ENCODE peak calls at places on chromosomes 2 and 18, in nine cellular contexts. F is mammary epithelial cell; L is endodermal cell; T is naive thymus-derived CD4-positive, alpha-beta T cell; K is neuronal stem cell; P is fibroblast of lung; A is Panc1; J is HCT116; B is brain microvascular endothelial cell. N is an unnamed sample.

GRCh38 chr2:186755066-186755465 is 61.2 kb downstream of the FAM171B start:
- DNase-seq in K (no peak), L (no peak), P (peak; percentile 39), B (peak; percentile 57), F (no peak), A (no peak), T (no peak), J (no peak), N (no peak)

GRCh38 chr2:45205985-45206384 is 196.7 kb upstream of the SIX2 start:
- DNase-seq in F (no peak), A (no peak), B (no peak), K (no peak), P (no peak), T (no peak), L (no peak), J (no peak), N (no peak)

GRCh38 chr2:38528008-38528442 is 74.7 kb downstream of the HNRNPLL start:
- DNase-seq in F (peak; percentile 46), A (no peak), K (no peak), T (no peak), P (peak; percentile 58), J (no peak), L (peak; percentile 86), B (peak; percentile 65), N (no peak)

GRCh38 chr2:42569116-42569711 is 782 bp downstream of the MTA3 start:
- DNase-seq in B (peak; percentile 11), K (no peak), T (no peak), F (peak; percentile 15), P (peak; percentile 47), L (peak; percentile 66), A (no peak), J (no peak), N (peak; percentile 13)

GRCh38 chr2:142591408-142591807 is 286.1 kb upstream of the KYNU start:
- DNase-seq in J (no peak), B (no peak), K (no peak), A (no peak), F (no peak), P (no peak), T (no peak), L (no peak), N (no peak)

GRCh38 chr2:71974846-71975245 is 172.8 kb downstream of the CYP26B1 start:
- DNase-seq in J (no peak), B (no peak), T (no peak), K (no peak), A (no peak), F (peak; percentile 12), L (no peak), P (no peak), N (no peak)

GRCh38 chr2:213147550-213147949 is 3.9 kb downstream of the IKZF2 start:
- DNase-seq in F (no peak), A (no peak), L (no peak), T (no peak), K (no peak), B (no peak), P (no peak), J (no peak), N (no peak)

GRCh38 chr2:157107460-157107859 is 150.0 kb upstream of the GALNT5 start:
- DNase-seq in J (no peak), L (no peak), B (no peak), T (no peak), K (no peak), P (no peak), A (no peak), F (no peak), N (no peak)

GRCh38 chr2:241555711-241556110 is 2.8 kb upstream of the BOK start:
- DNase-seq in K (no peak), L (peak; percentile 58), T (no peak), J (no peak), F (peak; percentile 23), B (no peak), A (no peak), P (no peak), N (no peak)

GRCh38 chr2:29509397-29509796 is 394.2 kb downstream of the CLIP4 start:
- DNase-seq in J (no peak), F (no peak), B (no peak), K (no peak), A (no peak), L (no peak), T (no peak), P (no peak), N (no peak)

GRCh38 chr2:169946092-169946491 is 118.8 kb downstream of the UBR3 start:
- DNase-seq in K (no peak), T (no peak), J (no peak), L (no peak), A (no peak), P (no peak), B (no peak), F (no peak), N (no peak)

GRCh38 chr2:173831312-173832229 is 133.6 kb downstream of the SP3 start:
- DNase-seq in J (no peak), L (no peak), T (no peak), B (peak; percentile 58), A (no peak), K (peak; percentile 14), P (peak; percentile 81), F (no peak), N (no peak)

GRCh38 chr18:74249181-74249968 is 42.4 kb downstream of the CYB5A start:
- DNase-seq in K (no peak), P (peak; percentile 89), T (no peak), L (no peak), A (no peak), F (peak; percentile 2), J (no peak), B (peak; percentile 88), N (no peak)

GRCh38 chr2:241901500-241902351 is 32.2 kb downstream of the RTP5 start:
- DNase-seq in J (no peak), L (peak; percentile 86), P (peak; percentile 9), F (peak; percentile 70), B (no peak), A (no peak), K (no peak), T (no peak), N (no peak)

GRCh38 chr18:48785091-48785614 is 165.6 kb downstream of the SMAD7 start:
- DNase-seq in A (no peak), J (no peak), P (no peak), B (no peak), L (no peak), F (no peak), K (no peak), T (no peak), N (no peak)

GRCh38 chr2:121177905-121178304 is 107.1 kb downstream of the TFCP2L1 start:
- DNase-seq in A (no peak), F (no peak), T (no peak), J (no peak), P (no peak), L (no peak), B (no peak), K (no peak), N (no peak)

GRCh38 chr2:136156411-136156810 is 38.5 kb upstream of the CXCR4 start:
- DNase-seq in P (no peak), K (no peak), F (no peak), A (no peak), L (no peak), B (no peak), J (no peak), T (no peak), N (no peak)

DNA sequence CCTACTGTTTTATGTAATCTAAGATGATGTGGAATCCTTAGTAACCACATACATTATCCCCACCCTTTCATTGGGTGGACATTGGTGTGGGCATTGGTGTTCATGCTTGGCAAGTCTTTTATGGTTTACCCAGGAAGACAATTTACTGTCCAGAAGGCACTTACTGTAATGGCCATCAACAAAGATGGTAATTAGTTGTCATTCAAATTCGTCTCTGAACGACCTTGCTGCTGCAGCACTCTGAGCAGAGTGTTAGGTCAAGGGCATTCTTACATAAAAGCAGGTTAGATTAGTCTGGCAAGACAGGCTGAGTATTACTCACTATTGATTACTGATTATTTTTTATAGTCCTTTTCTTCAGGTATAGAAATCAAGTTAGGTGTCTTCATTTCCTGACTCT is 447.9 kb downstream of the XIRP2 start:
- DNase-seq in T (no peak), A (no peak), P (no peak), L (no peak), F (no peak), J (no peak), K (no peak), B (no peak), N (no peak)
- H3K27ac ChIP-seq in T (no peak overlapping the region), A (no peak overlapping the region), P (no peak overlapping the region), L (no peak overlapping the region), F (no peak overlapping the region), J (no peak overlapping the region), K (no peak overlapping the region), B (no peak overlapping the region), N (no peak overlapping the region)

DNA sequence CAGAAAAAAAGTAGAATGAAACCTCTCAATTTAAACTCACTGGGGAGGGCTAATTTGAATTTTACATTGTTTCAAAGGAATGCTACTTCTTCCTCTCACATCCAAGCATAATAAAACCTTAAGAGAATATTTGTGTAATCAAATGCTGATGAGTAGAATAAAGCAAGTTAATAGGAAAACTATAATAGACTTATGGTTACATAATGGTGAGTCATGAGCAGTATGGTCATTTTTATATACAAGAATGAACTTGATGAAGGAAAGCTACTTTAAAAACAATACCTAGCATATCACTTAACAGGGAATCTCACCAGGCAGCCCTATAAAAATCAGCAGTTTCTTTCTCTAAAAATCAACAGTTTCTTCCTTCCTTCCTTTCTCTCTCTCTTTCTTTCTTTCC is 80.3 kb downstream of the VSNL1 start:
- DNase-seq in F (peak; percentile 83), L (no peak), K (no peak), T (no peak), J (no peak), A (no peak), B (no peak), P (peak; percentile 66), N (no peak)
- H3K27ac ChIP-seq in F (peak overlapping the region; percentile 88), L (no peak overlapping the region), K (no peak overlapping the region), T (no peak overlapping the region), J (no peak overlapping the region), A (no peak overlapping the region), B (no peak overlapping the region), P (no peak overlapping the region), N (no peak overlapping the region)

DNA sequence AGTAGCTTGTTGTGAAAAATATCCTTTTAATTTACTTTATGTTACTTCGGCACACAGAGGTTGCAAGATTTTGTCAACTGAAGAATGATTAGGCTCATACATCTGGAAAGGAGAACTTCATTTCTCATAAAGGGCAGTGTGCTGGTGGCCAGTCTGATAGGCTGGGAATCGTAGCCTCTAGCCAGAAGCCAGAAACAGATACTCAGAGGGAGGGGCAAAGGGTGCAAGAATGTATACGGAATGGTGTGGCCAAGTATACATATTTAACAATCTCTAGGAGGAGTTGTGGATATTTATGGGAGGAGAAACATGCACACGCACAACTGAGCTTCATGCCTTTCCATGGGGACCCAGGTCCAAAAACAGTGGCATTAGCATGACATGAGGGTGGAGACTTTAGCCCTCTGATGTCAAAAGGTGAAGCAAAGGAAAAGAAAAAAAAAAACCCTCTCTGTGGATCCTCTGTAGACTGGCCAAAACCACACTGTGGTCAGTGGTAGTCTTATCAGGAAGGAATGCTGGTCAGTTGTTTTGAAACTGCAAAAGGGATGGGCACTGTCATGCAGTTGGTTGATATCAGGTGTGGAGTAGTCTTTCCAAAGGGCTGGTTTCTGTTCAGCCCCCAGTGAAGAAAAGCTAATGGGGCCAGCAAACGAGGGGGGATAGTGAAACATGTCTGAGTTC is 34.9 kb upstream of the APCDD1 start:
- DNase-seq in L (no peak), A (no peak), B (peak; percentile 14), T (no peak), J (no peak), P (peak; percentile 34), K (no peak), F (peak; percentile 86), N (no peak)
- H3K27ac ChIP-seq in L (no peak overlapping the region), A (no peak overlapping the region), B (no peak overlapping the region), T (no peak overlapping the region), J (no peak overlapping the region), P (no peak overlapping the region), K (no peak overlapping the region), F (peak overlapping the region; percentile 97), N (no peak overlapping the region)

GRCh38 chr2:48415765-48416515 is 114.0 kb upstream of the STON1 start:
- DNase-seq in B (no peak), T (no peak), A (no peak), J (no peak), F (no peak), K (no peak), P (no peak), L (peak; percentile 59), N (no peak)
- H3K27ac ChIP-seq in B (no peak overlapping the region), T (no peak overlapping the region), A (no peak overlapping the region), J (no peak overlapping the region), F (no peak overlapping the region), K (no peak overlapping the region), P (no peak overlapping the region), L (peak overlapping the region; percentile 50), N (no peak overlapping the region)

N was measured in CD8-positive, alpha-beta T cell.